ENCODE peak calls at places on chromosomes 11 and 22, in ten cellular contexts. D is tibial artery; A is right atrium auricular region; M is hepatocyte; B is kidney; V is amniotic epithelial cell; E is iris pigment epithelial cell; W is neuronal stem cell; F is effector CD4-positive, alpha-beta T cell; R is fibroblast of pulmonary artery. H is an unnamed sample.

GRCh38 chr11:35651263-35651662 is 11.3 kb upstream of the TRIM44 start:
- DNase-seq in A (no peak), B (no peak), R (no peak), E (no peak), D (no peak), F (no peak), M (no peak), W (no peak), V (no peak), H (no peak)

GRCh38 chr22:17258015-17258827 is 39.0 kb upstream of the ADA2 start:
- DNase-seq in D (no peak), W (peak), A (no peak), F (no peak), R (peak), M (peak), B (peak), E (peak), V (no peak), H (peak)

GRCh38 chr11:33045551-33046255 is 6.3 kb downstream of the TCP11L1 start:
- DNase-seq in V (no peak), F (no peak), M (no peak), A (no peak), W (no peak), R (no peak), E (peak), D (no peak), B (no peak), H (no peak)

GRCh38 chr22:30390974-30391691 is 3.9 kb upstream of the RNF215 start:
- DNase-seq in E (peak), F (peak), V (peak), R (peak), W (no peak), A (no peak), M (peak), B (peak), D (no peak), H (peak)

GRCh38 chr22:49345896-49346295 is 481.8 kb downstream of the BRD1 start:
- DNase-seq in D (peak), A (no peak), V (no peak), F (no peak), E (no peak), W (no peak), R (no peak), M (no peak), B (peak), H (no peak)

GRCh38 chr11:12529793-12530192 is 144.4 kb upstream of the TEAD1 start:
- DNase-seq in D (no peak), M (no peak), A (no peak), W (no peak), B (no peak), F (no peak), V (peak), R (peak), E (peak), H (no peak)

GRCh38 chr11:107844041-107844440 is 14.5 kb downstream of the SLC35F2 start:
- DNase-seq in M (no peak), R (peak), W (no peak), A (no peak), E (peak), B (no peak), V (peak), D (no peak), F (no peak), H (no peak)

GRCh38 chr22:49564666-49565515 is 262.8 kb downstream of the BRD1 start:
- DNase-seq in D (peak), E (no peak), W (no peak), A (no peak), M (no peak), V (no peak), B (peak), R (no peak), F (no peak), H (peak)

GRCh38 chr11:111308140-111308539 is 9.8 kb downstream of the POU2AF3 start:
- DNase-seq in B (no peak), V (no peak), M (peak), R (no peak), W (no peak), A (no peak), F (no peak), E (no peak), D (no peak), H (no peak)

GRCh38 chr11:73382747-73383146 is 6.5 kb downstream of the RELT start:
- DNase-seq in V (no peak), F (no peak), W (no peak), M (no peak), A (no peak), E (no peak), D (no peak), B (no peak), R (no peak), H (no peak)

GRCh38 chr11:58406774-58407173 is at the start of gene OR5B3:
- DNase-seq in A (no peak), V (no peak), W (no peak), F (no peak), R (no peak), M (no peak), E (no peak), D (no peak), B (no peak), H (no peak)

GRCh38 chr11:2268911-2269600 is 1.3 kb downstream of the ASCL2 start:
- DNase-seq in W (no peak), R (peak), E (peak), F (no peak), M (peak), V (peak), B (peak), A (peak), D (peak), H (peak)

GRCh38 chr11:86156397-86156977 is 87.6 kb upstream of the PICALM start:
- DNase-seq in B (no peak), D (no peak), W (no peak), E (no peak), F (no peak), V (no peak), R (no peak), A (no peak), M (no peak), H (no peak)

GRCh38 chr11:118060081-118060661 is 16.7 kb upstream of the TMPRSS4 start:
- DNase-seq in E (no peak), V (no peak), W (no peak), M (no peak), F (no peak), D (peak), B (no peak), R (no peak), A (no peak), H (no peak)

GRCh38 chr11:103863497-103863896 is 172.9 kb upstream of the DDI1 start:
- DNase-seq in V (peak), E (peak), D (no peak), M (no peak), B (no peak), R (peak), W (no peak), A (no peak), F (no peak), H (no peak)

GRCh38 chr11:8917157-8917820 is 6.3 kb downstream of the AKIP1 start:
- DNase-seq in M (peak), F (no peak), D (no peak), R (peak), A (no peak), V (peak), B (no peak), E (peak), W (peak), H (peak)

GRCh38 chr11:44977493-44977984 is 26.9 kb upstream of the TP53I11 start:
- DNase-seq in M (no peak), D (no peak), B (no peak), A (no peak), F (no peak), V (peak), R (peak), W (no peak), E (peak), H (peak)

GRCh38 chr11:70713988-70714665 is 315.8 kb downstream of the CTTN start:
- DNase-seq in A (no peak), D (no peak), B (peak), M (no peak), F (no peak), R (no peak), W (peak), V (no peak), E (no peak), H (peak)

GRCh38 chr11:91979775-91980174 is 244.8 kb upstream of the FAT3 start:
- DNase-seq in E (no peak), F (no peak), V (no peak), A (no peak), W (no peak), M (no peak), B (no peak), D (no peak), R (no peak), H (no peak)

GRCh38 chr22:30132290-30132996 is 52.2 kb downstream of the HORMAD2 start:
- DNase-seq in F (no peak), M (no peak), E (no peak), B (no peak), A (no peak), R (no peak), V (peak), D (no peak), W (no peak), H (no peak)

GRCh38 chr22:32880906-32881596 is 79.5 kb downstream of the TIMP3 start:
- DNase-seq in A (peak), E (peak), V (peak), F (no peak), M (peak), R (peak), D (peak), B (peak), W (no peak), H (no peak)

GRCh38 chr11:31355131-31355530 is 14.4 kb downstream of the DCDC1 start:
- DNase-seq in F (no peak), W (no peak), V (no peak), A (no peak), B (no peak), M (no peak), D (no peak), E (peak), R (peak), H (no peak)

GRCh38 chr11:71206186-71206585 is 46.2 kb downstream of the SHANK2 start:
- DNase-seq in E (no peak), B (peak), W (peak), M (peak), A (no peak), V (peak), F (no peak), R (peak), D (no peak), H (no peak)

GRCh38 chr22:26554956-26555355 is 35.0 kb downstream of the TPST2 start:
- DNase-seq in F (no peak), R (no peak), B (no peak), E (no peak), V (no peak), D (no peak), A (no peak), M (no peak), W (no peak), H (peak)

GRCh38 chr11:70070736-70071135 is 7.4 kb upstream of the ANO1 start:
- DNase-seq in F (no peak), M (no peak), R (no peak), D (no peak), W (no peak), B (no peak), E (no peak), V (no peak), A (no peak), H (peak)

GRCh38 chr11:134224710-134225662 is 515 bp downstream of the VPS26B start:
- DNase-seq in E (peak), B (peak), A (peak), F (peak), R (peak), W (peak), M (peak), V (peak), D (peak), H (peak)

GRCh38 chr11:34052608-34053160 is 1.2 kb downstream of the CAPRIN1 start:
- DNase-seq in V (no peak), R (no peak), M (peak), W (peak), D (peak), F (peak), B (no peak), A (no peak), E (peak), H (no peak)

GRCh38 chr22:27605390-27605789 is 196.2 kb downstream of the MN1 start:
- DNase-seq in B (no peak), F (no peak), R (no peak), V (no peak), E (no peak), W (no peak), M (no peak), A (no peak), D (no peak), H (no peak)

GRCh38 chr11:1064167-1064566 is 10.5 kb upstream of the MUC2 start:
- DNase-seq in W (no peak), B (no peak), V (peak), E (no peak), A (no peak), F (no peak), D (no peak), R (no peak), M (no peak), H (no peak)

GRCh38 chr22:37228106-37229011 is 15.7 kb downstream of the RAC2 start:
- DNase-seq in M (peak), B (peak), F (peak), V (peak), A (no peak), W (no peak), R (peak), E (peak), D (no peak), H (no peak)

GRCh38 chr22:39839198-39839597 is 54.4 kb downstream of the ENTHD1 start:
- DNase-seq in V (no peak), R (no peak), W (no peak), A (no peak), F (no peak), E (no peak), M (no peak), D (no peak), B (no peak), H (no peak)